ENCODE peak calls at places on chromosomes 12 and 14, in ten cellular contexts. E is lung, I is IMR-90, S is BJ, B is fibroblast of lung, P is colonic mucosa, W is neural crest cell, C is progenitor cell of endocrine pancreas, H is astrocyte of the spinal cord, A is upper lobe of right lung. Q is an unnamed sample.

GRCh38 chr12:100229036-100229635 is 28.5 kb downstream of the ACTR6 start:
- DNase-seq in S (no peak), P (no peak), E (no peak), B (peak), C (no peak), A (no peak), W (no peak), H (no peak), I (peak), Q (no peak)

GRCh38 chr12:41556176-41556575 is 368.1 kb downstream of the PDZRN4 start:
- DNase-seq in A (no peak), S (no peak), C (no peak), B (no peak), H (no peak), P (no peak), W (no peak), E (no peak), I (no peak), Q (no peak)

GRCh38 chr12:65824314-65824563 is at the start of gene HMGA2:
- DNase-seq in H (no peak), W (peak), B (no peak), C (no peak), P (peak), S (no peak), E (no peak), I (peak), A (peak), Q (no peak)

GRCh38 chr14:76268013-76268376 is 107.9 kb upstream of the ESRRB start:
- DNase-seq in P (no peak), H (no peak), C (no peak), S (no peak), W (no peak), B (no peak), A (no peak), E (no peak), I (no peak), Q (no peak)

GRCh38 chr12:39227218-39227617 is 215.7 kb downstream of the KIF21A start:
- DNase-seq in C (no peak), I (no peak), B (peak), E (no peak), H (peak), S (no peak), P (no peak), W (no peak), A (no peak), Q (no peak)

GRCh38 chr12:68358532-68359485 is 26.6 kb upstream of the MDM1 start:
- DNase-seq in P (peak), A (no peak), B (peak), H (peak), E (peak), C (no peak), W (peak), I (peak), S (peak), Q (no peak)

GRCh38 chr12:56631790-56632700 is 1.9 kb upstream of the BAZ2A start:
- DNase-seq in A (peak), S (no peak), P (peak), C (peak), I (peak), B (peak), W (peak), E (peak), H (peak), Q (peak)

GRCh38 chr12:20748198-20748597 is 53.1 kb downstream of the SLCO1C1 start:
- DNase-seq in E (no peak), W (no peak), C (no peak), B (no peak), P (no peak), A (no peak), S (no peak), I (no peak), H (no peak), Q (no peak)

GRCh38 chr12:95118138-95118787 is 44.8 kb upstream of the NR2C1 start:
- DNase-seq in S (peak), A (no peak), W (no peak), B (peak), P (no peak), H (peak), I (peak), E (no peak), C (no peak), Q (no peak)

GRCh38 chr12:46553266-46553665 is 180.7 kb upstream of the SLC38A2 start:
- DNase-seq in P (no peak), S (no peak), A (no peak), I (peak), B (peak), C (no peak), H (peak), W (no peak), E (no peak), Q (no peak)

GRCh38 chr12:132191715-132192553 is 47.7 kb downstream of the NOC4L start:
- DNase-seq in C (no peak), W (no peak), A (no peak), P (no peak), H (no peak), B (no peak), I (no peak), E (no peak), S (no peak), Q (no peak)

GRCh38 chr12:126108247-126108646 is 1043.0 kb downstream of the AACS start:
- DNase-seq in B (no peak), W (no peak), H (no peak), P (no peak), I (no peak), C (no peak), A (no peak), S (no peak), E (no peak), Q (no peak)

GRCh38 chr14:74127634-74128033 is 42.9 kb downstream of the LIN52 start:
- DNase-seq in S (no peak), E (no peak), I (no peak), P (no peak), A (no peak), B (no peak), H (no peak), C (no peak), W (no peak), Q (no peak)

DNA sequence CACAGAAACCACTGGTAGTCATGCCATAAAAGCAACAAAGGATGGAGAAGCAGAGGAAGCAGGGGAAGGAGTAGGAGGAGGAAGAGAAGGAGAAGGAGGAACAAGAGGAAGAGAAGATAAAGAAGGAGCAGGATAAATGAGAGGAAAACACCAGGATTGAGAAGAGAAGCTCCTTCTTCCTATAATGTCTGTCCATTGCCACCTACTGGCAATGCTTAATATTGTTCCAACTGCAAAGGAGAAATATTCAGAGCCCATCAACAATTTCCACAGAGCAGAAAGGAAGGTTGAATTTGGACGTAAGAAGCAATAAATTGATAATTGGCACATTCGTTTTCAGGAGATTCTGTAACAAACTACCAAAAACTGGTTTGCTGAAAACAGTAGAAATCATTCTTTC is 898.4 kb downstream of the SLC16A7 start:
- DNase-seq in B (peak), A (no peak), W (no peak), E (no peak), H (peak), P (no peak), C (no peak), S (peak), I (peak), Q (no peak)
- TF ChIP-seq CTCF in B (peak), A (peak), W (peak), E (no peak), H (peak), P (no peak), C (peak), S (peak), I (peak), Q (peak)

GRCh38 chr14:100274250-100274649 is 32.0 kb downstream of the SLC25A29 start:
- DNase-seq in C (no peak), E (no peak), P (no peak), H (no peak), B (no peak), I (no peak), W (no peak), S (no peak), A (no peak), Q (no peak)

GRCh38 chr14:100268591-100269207 is 29.8 kb downstream of the YY1 start:
- DNase-seq in W (no peak), C (no peak), S (no peak), B (no peak), P (peak), H (no peak), A (no peak), I (no peak), E (no peak), Q (no peak)

GRCh38 chr14:100267990-100268389 is 29.0 kb downstream of the YY1 start:
- DNase-seq in A (no peak), H (no peak), I (no peak), B (no peak), C (no peak), P (no peak), W (no peak), E (no peak), S (no peak), Q (no peak)

GRCh38 chr14:100275214-100275613 is 31.0 kb downstream of the SLC25A29 start:
- DNase-seq in A (no peak), W (no peak), E (no peak), P (no peak), C (no peak), B (no peak), I (no peak), S (no peak), H (no peak), Q (no peak)

DNA sequence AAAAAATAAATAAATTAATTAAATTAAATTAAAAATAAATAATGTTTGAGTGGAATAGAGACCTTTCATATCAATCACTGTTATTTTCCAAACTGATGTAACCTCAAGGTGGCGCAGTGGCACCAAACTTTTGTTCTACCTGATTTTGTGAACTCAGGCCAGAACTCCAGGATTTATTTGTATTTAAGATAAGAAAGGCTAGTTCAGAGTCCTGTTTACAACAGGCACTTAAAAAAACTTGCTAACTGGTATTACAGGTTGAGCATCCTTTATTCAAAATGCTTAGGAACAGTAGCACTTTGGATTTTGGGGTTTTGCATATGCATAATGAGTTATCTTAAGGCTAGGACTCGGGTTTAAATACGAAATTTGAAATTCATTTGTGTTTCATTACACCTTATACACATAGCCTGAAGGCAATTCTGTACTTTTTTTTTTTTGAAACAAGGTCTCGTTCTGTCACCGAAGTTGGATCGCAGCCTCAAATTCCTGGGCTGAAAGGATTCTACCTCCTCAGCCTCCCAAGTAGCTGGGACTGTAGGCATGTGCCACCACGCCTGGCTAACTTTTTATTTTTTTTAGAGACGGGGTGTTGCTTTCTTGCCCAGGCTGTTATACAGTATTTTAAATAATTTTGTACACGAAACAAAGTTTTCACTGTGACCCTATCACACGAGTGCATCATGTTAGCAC is 32.4 kb downstream of the YY1 start:
- DNase-seq in P (peak), W (no peak), S (no peak), B (no peak), A (no peak), H (peak), E (peak), I (no peak), C (no peak), Q (no peak)
- TF ChIP-seq CTCF in P (peak), W (peak), S (peak), B (no peak), A (peak), H (peak), E (peak), I (peak), C (peak), Q (peak)

GRCh38 chr12:102939670-102940222 is 17.7 kb upstream of the ASCL1 start:
- DNase-seq in A (no peak), E (no peak), S (no peak), P (no peak), B (no peak), C (no peak), H (no peak), W (no peak), I (no peak), Q (no peak)
- TF ChIP-seq CTCF in A (no peak), E (no peak), S (no peak), P (no peak), B (no peak), C (peak), H (no peak), W (no peak), I (no peak), Q (no peak)

DNA sequence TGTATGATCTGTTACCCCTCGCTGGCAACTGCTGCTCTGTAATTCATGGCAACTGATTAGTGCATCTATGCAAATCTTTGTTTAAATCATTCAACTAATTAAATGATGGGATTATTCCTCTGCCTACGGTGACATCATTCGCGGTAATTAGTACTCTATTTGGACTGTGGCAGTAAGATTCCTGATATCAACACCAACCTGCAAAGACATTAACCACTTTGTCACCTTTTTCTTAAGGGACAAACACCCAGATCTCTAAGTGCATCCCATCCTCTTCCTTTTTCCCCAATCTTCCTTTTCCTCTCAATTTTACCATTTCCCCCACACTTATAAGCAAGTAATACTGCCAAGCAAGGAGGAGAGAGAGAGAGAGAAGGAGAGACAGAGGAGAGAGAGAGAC is 2.4 kb upstream of the LMO3 start:
- DNase-seq in A (no peak), B (no peak), S (no peak), C (no peak), I (no peak), E (no peak), W (no peak), P (no peak), H (no peak), Q (no peak)
- TF ChIP-seq CTCF in A (no peak), B (no peak), S (no peak), C (no peak), I (no peak), E (no peak), W (no peak), P (no peak), H (no peak), Q (no peak)

GRCh38 chr14:78970677-78971076 is 800.5 kb downstream of the NRXN3 start:
- DNase-seq in A (no peak), W (no peak), B (peak), S (no peak), I (no peak), H (no peak), P (no peak), E (no peak), C (no peak), Q (peak)

GRCh38 chr14:78975734-78976133 is 805.6 kb downstream of the NRXN3 start:
- DNase-seq in A (no peak), H (no peak), S (no peak), C (no peak), E (no peak), B (no peak), W (no peak), I (no peak), P (no peak), Q (no peak)

GRCh38 chr14:78974691-78975090 is 804.5 kb downstream of the NRXN3 start:
- DNase-seq in C (no peak), H (peak), S (no peak), P (no peak), W (no peak), B (peak), A (no peak), I (peak), E (no peak), Q (no peak)

GRCh38 chr14:78968249-78968648 is 798.1 kb downstream of the NRXN3 start:
- DNase-seq in E (no peak), P (no peak), H (no peak), S (no peak), B (peak), W (no peak), C (no peak), I (no peak), A (no peak), Q (no peak)

GRCh38 chr14:78972440-78972839 is 802.3 kb downstream of the NRXN3 start:
- DNase-seq in A (no peak), E (no peak), I (no peak), S (no peak), W (no peak), P (no peak), C (no peak), H (no peak), B (no peak), Q (no peak)
- TF ChIP-seq CTCF in A (no peak), E (no peak), I (no peak), S (no peak), W (no peak), P (no peak), C (no peak), H (no peak), B (no peak), Q (no peak)

DNA sequence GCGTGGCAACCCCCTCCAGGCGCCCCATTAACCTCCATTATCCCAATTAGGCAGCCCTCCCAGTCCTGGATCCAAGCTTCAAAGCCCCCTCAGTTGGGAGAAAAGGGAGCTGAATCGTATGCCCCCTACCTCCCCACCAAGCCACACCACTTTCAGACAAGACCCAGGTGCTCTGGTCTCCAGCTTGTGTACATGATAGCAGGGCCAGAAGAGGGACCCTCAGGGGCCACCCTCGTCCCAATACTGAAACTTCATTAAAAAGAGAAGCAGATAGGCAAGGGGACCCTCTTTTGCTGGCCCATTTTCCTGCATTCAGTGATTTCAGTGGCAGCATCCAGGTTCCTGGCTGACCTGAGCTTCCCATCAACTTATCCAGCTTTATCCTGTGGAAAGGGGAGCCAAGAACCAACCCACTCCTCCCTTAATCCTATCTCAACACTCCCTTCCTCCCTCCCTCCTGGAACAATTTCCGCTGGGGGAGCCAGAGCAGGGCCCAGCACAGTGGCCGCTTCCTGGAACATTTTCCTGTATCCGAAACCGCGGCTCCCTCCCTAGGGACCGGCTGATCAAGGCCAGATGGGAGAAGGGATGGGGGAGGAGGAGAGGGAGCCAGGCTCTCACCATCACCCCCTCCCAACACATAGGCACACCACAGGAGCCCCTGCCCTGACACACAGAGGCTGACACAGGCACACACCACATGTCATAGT is 9.5 kb upstream of the SP7 start:
- DNase-seq in S (no peak), E (no peak), P (no peak), A (no peak), B (no peak), W (no peak), I (no peak), H (no peak), C (no peak), Q (peak)
- TF ChIP-seq CTCF in S (no peak), E (no peak), P (no peak), A (peak), B (no peak), W (no peak), I (no peak), H (no peak), C (no peak), Q (no peak)

Q was measured in glutamatergic neuron.